ENCODE peak calls at places on chromosomes 4 and X, in four cellular contexts. A is H9, X is neural crest cell, T is endothelial cell. V is an unnamed sample.
A peak's percentile ranks its signal among the peaks of the same experiment; 100 is the strongest.

GRCh38 chr4:88158360-88159136 is at the start of gene ABCG2:
- DNase-seq in A (peak; percentile 78), X (peak; percentile 30), T (peak; percentile 31), V (peak; percentile 65)

GRCh38 chr4:156374069-156374468 is 420.4 kb upstream of the CTSO start:
- DNase-seq in A (no peak), X (no peak), T (no peak), V (no peak)

GRCh38 chrX:123773258-123773978 is 40.6 kb upstream of the THOC2 start:
- DNase-seq in A (no peak), X (no peak), T (no peak), V (no peak)

GRCh38 chr4:105414316-105414715 is 59.5 kb downstream of the PPA2 start:
- DNase-seq in A (no peak), X (no peak), T (no peak), V (no peak)

GRCh38 chr4:168636506-168637176 is 139.8 kb downstream of the PALLD start:
- DNase-seq in A (no peak), X (no peak), T (no peak), V (no peak)

GRCh38 chr4:47031713-47032404 is 492 bp downstream of the GABRB1 start:
- DNase-seq in A (no peak), X (peak; percentile 1), T (no peak), V (peak; percentile 26)

GRCh38 chrX:105331244-105331643 is 110.8 kb upstream of the TEX13A start:
- DNase-seq in A (no peak), X (no peak), T (no peak), V (no peak)

GRCh38 chr4:105715692-105716278 is 7.2 kb downstream of the GSTCD start:
- DNase-seq in A (no peak), X (no peak), T (no peak), V (no peak)

GRCh38 chrX:113947548-113947947 is 636.3 kb upstream of the HTR2C start:
- DNase-seq in A (no peak), X (no peak), T (no peak), V (no peak)

GRCh38 chrX:23435108-23435507 is 100.5 kb downstream of the PTCHD1 start:
- DNase-seq in A (no peak), X (no peak), T (no peak), V (no peak)

GRCh38 chr4:10750714-10751113 is 66.1 kb upstream of the CLNK start:
- DNase-seq in A (no peak), X (no peak), T (no peak), V (no peak)

GRCh38 chr4:91961504-91961903 is 342.3 kb upstream of the GRID2 start:
- DNase-seq in A (no peak), X (no peak), T (no peak), V (no peak)

GRCh38 chr4:38313999-38314561 is 349.9 kb upstream of the KLF3 start:
- DNase-seq in A (no peak), X (no peak), T (no peak), V (no peak)

GRCh38 chrX:40278340-40279090 is 180.8 kb upstream of the BCOR start:
- DNase-seq in A (no peak), X (no peak), T (no peak), V (peak; percentile 68)

GRCh38 chr4:186190456-186191265 is 706 bp upstream of the CYP4V2 start:
- DNase-seq in A (peak; percentile 50), X (no peak), T (peak; percentile 26), V (peak; percentile 54)

GRCh38 chr4:155590751-155591150 is 75.9 kb upstream of the GUCY1A1 start:
- DNase-seq in A (no peak), X (no peak), T (no peak), V (no peak)

GRCh38 chr4:6694177-6694901 is 661 bp downstream of the S100P start:
- DNase-seq in A (no peak), X (no peak), T (no peak), V (peak; percentile 44)

GRCh38 chr4:11701978-11702377 is 273.3 kb upstream of the HS3ST1 start:
- DNase-seq in A (peak; percentile 45), X (no peak), T (no peak), V (no peak)

GRCh38 chr4:19961092-19961491 is 290.6 kb upstream of the SLIT2 start:
- DNase-seq in A (no peak), X (no peak), T (no peak), V (no peak)

GRCh38 chr4:19958849-19959248 is 292.9 kb upstream of the SLIT2 start:
- DNase-seq in A (no peak), X (no peak), T (no peak), V (no peak)
- TF ChIP-seq CTCF in A (no peak), X (no peak), T (no peak), V (no peak)

GRCh38 chr4:79915276-79915675 is 157.8 kb downstream of the ANTXR2 start:
- DNase-seq in A (no peak), X (no peak), T (no peak), V (no peak)

GRCh38 chr4:79918292-79918691 is 154.7 kb downstream of the ANTXR2 start:
- DNase-seq in A (no peak), X (no peak), T (no peak), V (no peak)

GRCh38 chr4:79913581-79913980 is 159.4 kb downstream of the ANTXR2 start:
- DNase-seq in A (no peak), X (no peak), T (no peak), V (peak; percentile 24)

GRCh38 chr4:79920454-79920853 is 152.6 kb downstream of the ANTXR2 start:
- DNase-seq in A (no peak), X (no peak), T (no peak), V (no peak)

DNA sequence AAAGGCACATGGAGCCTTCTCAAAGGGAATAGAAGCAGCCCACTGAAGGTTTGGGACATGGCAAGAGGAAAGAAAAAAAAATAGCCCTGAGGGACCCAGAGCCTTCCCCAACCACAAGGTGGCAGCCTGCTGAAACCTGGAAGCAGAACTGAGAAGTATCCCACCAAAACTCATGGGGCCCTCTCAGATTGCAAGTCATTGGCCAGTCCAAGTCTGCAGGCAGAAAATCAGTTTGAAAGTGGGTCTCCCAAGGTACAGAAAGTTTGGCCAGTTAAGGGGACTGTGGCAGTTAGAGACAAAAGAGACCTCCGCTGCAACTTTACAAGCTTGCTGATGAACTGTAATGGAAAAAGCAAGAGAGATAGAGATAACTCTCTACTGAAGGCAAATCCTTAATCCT is 155.8 kb downstream of the ANTXR2 start:
- DNase-seq in A (peak; percentile 77), X (no peak), T (peak; percentile 53), V (peak; percentile 78)
- TF ChIP-seq CTCF in A (peak; percentile 87), X (peak; percentile 65), T (peak; percentile 65), V (peak; percentile 68)

DNA sequence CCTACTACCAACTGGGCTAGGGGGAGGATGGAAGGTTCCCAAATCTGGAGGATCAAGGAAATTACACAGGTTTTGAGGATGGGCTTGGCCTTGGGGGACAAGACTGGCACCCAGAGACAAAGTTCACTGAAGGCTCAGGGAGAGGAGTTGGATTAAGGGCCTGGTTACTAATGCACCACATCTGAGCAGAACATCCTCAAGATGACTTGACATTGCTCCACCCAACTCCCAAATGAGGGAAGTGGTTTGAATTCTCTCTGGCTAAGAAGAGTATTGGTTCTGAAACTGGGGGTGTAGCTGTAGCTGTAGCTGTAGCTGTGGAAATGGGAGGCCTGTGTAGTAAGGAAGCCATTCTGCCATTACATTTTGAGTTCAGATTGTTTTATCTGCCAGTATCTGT is 129.3 kb downstream of the RASL11B start:
- DNase-seq in A (no peak), X (no peak), T (no peak), V (no peak)
- TF ChIP-seq CTCF in A (no peak), X (no peak), T (no peak), V (no peak)

GRCh38 chr4:175560628-175561027 is 251.4 kb downstream of the GPM6A start:
- DNase-seq in A (no peak), X (no peak), T (no peak), V (no peak)
- TF ChIP-seq CTCF in A (peak; percentile 53), X (peak; percentile 66), T (no peak), V (no peak)

DNA sequence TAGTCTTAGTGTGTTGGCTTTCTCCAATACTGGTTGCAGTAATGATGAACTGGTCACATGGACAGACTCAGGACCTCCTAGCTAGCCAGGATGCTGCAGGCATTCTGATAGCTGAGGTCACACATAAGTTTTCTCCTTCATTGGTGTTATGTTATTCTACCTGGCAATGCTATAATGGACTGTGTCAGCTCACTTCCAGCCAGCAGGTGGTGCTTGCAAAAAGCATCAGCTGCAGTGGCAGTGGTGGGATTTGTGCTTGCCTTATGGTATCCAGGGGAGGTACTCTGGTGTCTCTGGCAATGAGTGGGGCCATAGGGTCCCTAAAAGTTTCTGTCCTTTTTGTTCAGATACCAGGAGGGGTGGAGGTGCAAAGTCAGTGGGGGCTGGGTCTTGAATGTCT is 33.6 kb downstream of the ZNF330 start:
- DNase-seq in A (peak; percentile 31), X (no peak), T (no peak), V (no peak)
- TF ChIP-seq CTCF in A (peak; percentile 51), X (no peak), T (peak; percentile 11), V (no peak)

GRCh38 chr4:165343353-165344191 is 16.1 kb downstream of the MSMO1 start:
- DNase-seq in A (no peak), X (no peak), T (no peak), V (peak; percentile 10)
- TF ChIP-seq CTCF in A (peak; percentile 60), X (peak; percentile 43), T (no peak), V (no peak)

V was measured in activated CD8-positive, alpha-beta T cell treated with anti-CD3 and anti-CD28 coated beads for 36 hours.